ENCODE peak calls at places on chromosomes 2 and 18, in seven cellular contexts. One of them, this sample, is unnamed.

GRCh38 chr2:136787970-136788369 is 22.6 kb downstream of the THSD7B start:
- DNase-seq in small intestine: no peak
- DNase-seq in PC-9: no peak
- DNase-seq in thoracic aorta: no peak
- DNase-seq in tibial artery: no peak
- DNase-seq in HCT116: no peak
- DNase-seq in GM23338: peak; percentile 14
- DNase-seq in this sample: no peak

GRCh38 chr2:28364611-28365010 is 28.0 kb upstream of the FOSL2 start:
- DNase-seq in PC-9: no peak
- DNase-seq in GM23338: no peak
- DNase-seq in HCT116: no peak
- DNase-seq in small intestine: no peak
- DNase-seq in tibial artery: no peak
- DNase-seq in thoracic aorta: no peak
- DNase-seq in this sample: no peak

GRCh38 chr18:9082763-9083510 is 19.6 kb upstream of the NDUFV2 start:
- DNase-seq in thoracic aorta: no peak
- DNase-seq in PC-9: no peak
- DNase-seq in tibial artery: no peak
- DNase-seq in HCT116: no peak
- DNase-seq in GM23338: no peak
- DNase-seq in small intestine: no peak
- DNase-seq in this sample: no peak

GRCh38 chr2:40554665-40555294 is 102.9 kb upstream of the SLC8A1 start:
- DNase-seq in tibial artery: peak; percentile 84
- DNase-seq in HCT116: peak; percentile 27
- DNase-seq in GM23338: peak; percentile 79
- DNase-seq in thoracic aorta: peak; percentile 29
- DNase-seq in PC-9: peak; percentile 62
- DNase-seq in small intestine: peak; percentile 80
- DNase-seq in this sample: peak; percentile 73

GRCh38 chr2:9699139-9699823 is 68.5 kb upstream of the YWHAQ start:
- DNase-seq in small intestine: no peak
- DNase-seq in PC-9: no peak
- DNase-seq in tibial artery: no peak
- DNase-seq in thoracic aorta: no peak
- DNase-seq in HCT116: no peak
- DNase-seq in GM23338: no peak
- DNase-seq in this sample: peak; percentile 66

GRCh38 chr2:215607790-215608189 is 171.9 kb upstream of the FN1 start:
- DNase-seq in small intestine: no peak
- DNase-seq in thoracic aorta: no peak
- DNase-seq in GM23338: no peak
- DNase-seq in tibial artery: no peak
- DNase-seq in HCT116: no peak
- DNase-seq in PC-9: no peak
- DNase-seq in this sample: peak; percentile 62

GRCh38 chr2:150487537-150488429 is at the start of gene RND3:
- DNase-seq in HCT116: peak; percentile 98
- DNase-seq in GM23338: peak; percentile 99
- DNase-seq in thoracic aorta: peak; percentile 93
- DNase-seq in small intestine: peak; percentile 98
- DNase-seq in tibial artery: peak; percentile 99
- DNase-seq in PC-9: peak; percentile 96
- DNase-seq in this sample: peak; percentile 99

GRCh38 chr2:65172994-65173790 is 43.3 kb upstream of the RAB1A start:
- DNase-seq in HCT116: no peak
- DNase-seq in PC-9: no peak
- DNase-seq in GM23338: no peak
- DNase-seq in small intestine: peak; percentile 69
- DNase-seq in tibial artery: no peak
- DNase-seq in thoracic aorta: no peak
- DNase-seq in this sample: no peak

GRCh38 chr2:20625920-20626697 is 24.8 kb downstream of the HS1BP3 start:
- DNase-seq in GM23338: no peak
- DNase-seq in thoracic aorta: no peak
- DNase-seq in HCT116: no peak
- DNase-seq in tibial artery: no peak
- DNase-seq in PC-9: no peak
- DNase-seq in small intestine: no peak
- DNase-seq in this sample: peak; percentile 64

GRCh38 chr18:13376841-13377351 is 158.3 kb downstream of the LDLRAD4 start:
- DNase-seq in HCT116: no peak
- DNase-seq in small intestine: no peak
- DNase-seq in tibial artery: no peak
- DNase-seq in PC-9: no peak
- DNase-seq in GM23338: no peak
- DNase-seq in thoracic aorta: no peak
- DNase-seq in this sample: no peak

GRCh38 chr18:55510809-55511208 is 77.2 kb downstream of the TCF4 start:
- DNase-seq in GM23338: peak; percentile 34
- DNase-seq in small intestine: no peak
- DNase-seq in PC-9: no peak
- DNase-seq in thoracic aorta: no peak
- DNase-seq in tibial artery: peak; percentile 25
- DNase-seq in HCT116: no peak
- DNase-seq in this sample: peak; percentile 97

GRCh38 chr2:9392895-9393757 is 30.2 kb downstream of the ITGB1BP1 start:
- DNase-seq in GM23338: peak; percentile 45
- DNase-seq in thoracic aorta: no peak
- DNase-seq in HCT116: no peak
- DNase-seq in PC-9: no peak
- DNase-seq in small intestine: no peak
- DNase-seq in tibial artery: no peak
- DNase-seq in this sample: peak; percentile 45

GRCh38 chr18:77529492-77529891 is 279.8 kb downstream of the GALR1 start:
- DNase-seq in HCT116: no peak
- DNase-seq in small intestine: no peak
- DNase-seq in GM23338: no peak
- DNase-seq in tibial artery: no peak
- DNase-seq in thoracic aorta: no peak
- DNase-seq in PC-9: no peak
- DNase-seq in this sample: no peak

GRCh38 chr2:79375817-79376216 is 137.0 kb upstream of the CTNNA2 start:
- DNase-seq in GM23338: no peak
- DNase-seq in tibial artery: no peak
- DNase-seq in small intestine: no peak
- DNase-seq in thoracic aorta: no peak
- DNase-seq in HCT116: no peak
- DNase-seq in PC-9: no peak
- DNase-seq in this sample: no peak

GRCh38 chr2:169361706-169362345 is 508 bp downstream of the LRP2 start:
- DNase-seq in thoracic aorta: no peak
- DNase-seq in HCT116: no peak
- DNase-seq in PC-9: no peak
- DNase-seq in GM23338: peak; percentile 50
- DNase-seq in tibial artery: no peak
- DNase-seq in small intestine: peak; percentile 8
- DNase-seq in this sample: no peak

GRCh38 chr2:85549826-85550225 is 10.9 kb downstream of the MAT2A start:
- DNase-seq in HCT116: no peak
- DNase-seq in PC-9: peak; percentile 42
- DNase-seq in thoracic aorta: no peak
- DNase-seq in GM23338: peak; percentile 44
- DNase-seq in tibial artery: no peak
- DNase-seq in small intestine: no peak
- DNase-seq in this sample: peak; percentile 91

GRCh38 chr18:48036641-48037421 is 106.4 kb upstream of the SMAD2 start:
- DNase-seq in PC-9: no peak
- DNase-seq in small intestine: no peak
- DNase-seq in tibial artery: peak; percentile 23
- DNase-seq in GM23338: no peak
- DNase-seq in thoracic aorta: no peak
- DNase-seq in HCT116: no peak
- DNase-seq in this sample: peak; percentile 6

GRCh38 chr2:190060626-190061025 is 1.9 kb downstream of the MSTN start:
- DNase-seq in PC-9: no peak
- DNase-seq in GM23338: no peak
- DNase-seq in small intestine: no peak
- DNase-seq in HCT116: no peak
- DNase-seq in thoracic aorta: no peak
- DNase-seq in tibial artery: no peak
- DNase-seq in this sample: no peak

GRCh38 chr2:178333851-178334250 is 117.1 kb downstream of the PRKRA start:
- DNase-seq in HCT116: no peak
- DNase-seq in tibial artery: no peak
- DNase-seq in small intestine: no peak
- DNase-seq in GM23338: no peak
- DNase-seq in thoracic aorta: no peak
- DNase-seq in PC-9: no peak
- DNase-seq in this sample: no peak

GRCh38 chr18:46042571-46043123 is 29.4 kb downstream of the PSTPIP2 start:
- DNase-seq in GM23338: peak; percentile 19
- DNase-seq in thoracic aorta: no peak
- DNase-seq in small intestine: no peak
- DNase-seq in tibial artery: no peak
- DNase-seq in PC-9: peak; percentile 2
- DNase-seq in HCT116: no peak
- DNase-seq in this sample: peak; percentile 84

GRCh38 chr2:188601391-188601790 is 309.7 kb downstream of the GULP1 start:
- DNase-seq in HCT116: no peak
- DNase-seq in PC-9: no peak
- DNase-seq in tibial artery: no peak
- DNase-seq in thoracic aorta: no peak
- DNase-seq in GM23338: peak; percentile 15
- DNase-seq in small intestine: no peak
- DNase-seq in this sample: no peak

GRCh38 chr2:206784559-206785353 is 19.4 kb downstream of the FASTKD2 start:
- DNase-seq in GM23338: no peak
- DNase-seq in tibial artery: no peak
- DNase-seq in PC-9: no peak
- DNase-seq in small intestine: no peak
- DNase-seq in thoracic aorta: no peak
- DNase-seq in HCT116: no peak
- DNase-seq in this sample: no peak

GRCh38 chr2:158487419-158487818 is 30.7 kb downstream of the PKP4 start:
- DNase-seq in HCT116: no peak
- DNase-seq in thoracic aorta: no peak
- DNase-seq in small intestine: no peak
- DNase-seq in tibial artery: no peak
- DNase-seq in GM23338: no peak
- DNase-seq in PC-9: no peak
- DNase-seq in this sample: peak; percentile 82

DNA sequence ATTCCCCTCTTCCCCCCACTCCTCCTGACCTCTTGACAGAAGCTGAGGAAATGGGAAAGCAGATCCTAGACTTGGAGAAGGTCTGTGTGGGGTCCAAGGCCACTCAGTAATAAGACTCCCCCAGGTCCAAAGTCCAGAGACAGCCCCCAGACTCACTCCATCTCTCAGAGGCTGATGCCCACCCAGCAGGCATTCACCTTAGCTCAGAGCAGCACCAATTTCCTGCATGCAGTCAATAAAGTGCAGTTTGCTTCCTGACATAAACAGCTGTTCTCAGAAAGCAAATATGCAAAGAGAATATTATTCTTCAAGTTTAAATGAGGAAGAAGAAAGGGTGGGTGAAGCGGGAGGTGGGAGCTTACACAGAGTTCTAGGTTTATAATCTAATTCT is 84.1 kb upstream of the RTN4 start:
- DNase-seq in PC-9: no peak
- DNase-seq in GM23338: no peak
- DNase-seq in small intestine: no peak
- DNase-seq in tibial artery: no peak
- DNase-seq in HCT116: no peak
- DNase-seq in thoracic aorta: no peak
- DNase-seq in this sample: no peak
- H3K4me3 ChIP-seq in PC-9: no peak overlapping the region
- H3K4me3 ChIP-seq in GM23338: no peak overlapping the region
- H3K4me3 ChIP-seq in small intestine: no peak overlapping the region
- H3K4me3 ChIP-seq in tibial artery: peak overlapping the region; percentile 46
- H3K4me3 ChIP-seq in HCT116: no peak overlapping the region
- H3K4me3 ChIP-seq in thoracic aorta: peak overlapping the region; percentile 69
- H3K4me3 ChIP-seq in this sample: no peak overlapping the region

DNA sequence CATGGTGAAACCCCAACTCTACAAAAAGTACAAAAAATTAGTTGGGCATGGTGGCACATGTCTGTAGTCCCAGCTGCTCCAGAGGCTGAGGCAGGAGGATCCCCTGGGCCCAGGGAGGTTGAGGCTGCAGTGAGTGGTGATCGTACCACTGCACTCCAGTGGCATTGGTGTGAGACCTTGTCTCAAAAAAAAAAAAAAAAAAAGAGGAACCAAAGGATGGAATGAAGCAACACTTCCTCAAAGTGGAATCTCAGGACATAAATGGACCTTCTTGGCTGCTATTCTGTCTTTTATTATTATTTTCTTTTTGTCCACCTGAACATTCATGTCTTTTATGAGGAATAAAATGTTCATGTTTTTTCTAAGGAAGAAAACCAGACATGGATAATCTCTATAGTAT is 13.7 kb downstream of the GEMIN6 start:
- DNase-seq in PC-9: no peak
- DNase-seq in small intestine: no peak
- DNase-seq in HCT116: no peak
- DNase-seq in tibial artery: no peak
- DNase-seq in GM23338: no peak
- DNase-seq in thoracic aorta: no peak
- DNase-seq in this sample: no peak
- H3K4me3 ChIP-seq in PC-9: no peak overlapping the region
- H3K4me3 ChIP-seq in small intestine: no peak overlapping the region
- H3K4me3 ChIP-seq in HCT116: no peak overlapping the region
- H3K4me3 ChIP-seq in tibial artery: no peak overlapping the region
- H3K4me3 ChIP-seq in GM23338: no peak overlapping the region
- H3K4me3 ChIP-seq in thoracic aorta: no peak overlapping the region
- H3K4me3 ChIP-seq in this sample: no peak overlapping the region

GRCh38 chr2:233464531-233465240 is 101.9 kb downstream of the USP40 start:
- DNase-seq in tibial artery: no peak
- DNase-seq in PC-9: no peak
- DNase-seq in small intestine: no peak
- DNase-seq in GM23338: no peak
- DNase-seq in HCT116: no peak
- DNase-seq in thoracic aorta: no peak
- DNase-seq in this sample: no peak
- H3K4me3 ChIP-seq in tibial artery: no peak overlapping the region
- H3K4me3 ChIP-seq in PC-9: no peak overlapping the region
- H3K4me3 ChIP-seq in small intestine: no peak overlapping the region
- H3K4me3 ChIP-seq in GM23338: no peak overlapping the region
- H3K4me3 ChIP-seq in HCT116: no peak overlapping the region
- H3K4me3 ChIP-seq in thoracic aorta: no peak overlapping the region
- H3K4me3 ChIP-seq in this sample: no peak overlapping the region

GRCh38 chr2:225040862-225041209 is 1.4 kb downstream of the DOCK10 start:
- DNase-seq in thoracic aorta: no peak
- DNase-seq in GM23338: no peak
- DNase-seq in tibial artery: no peak
- DNase-seq in HCT116: no peak
- DNase-seq in PC-9: no peak
- DNase-seq in small intestine: peak; percentile 7
- DNase-seq in this sample: no peak

GRCh38 chr2:225041871-225042799 is at the start of gene DOCK10:
- DNase-seq in HCT116: no peak
- DNase-seq in tibial artery: no peak
- DNase-seq in PC-9: peak; percentile 57
- DNase-seq in small intestine: peak; percentile 8
- DNase-seq in GM23338: peak; percentile 42
- DNase-seq in thoracic aorta: no peak
- DNase-seq in this sample: peak; percentile 68

GRCh38 chr2:225041210-225041870 is 928 bp downstream of the DOCK10 start:
- DNase-seq in small intestine: peak; percentile 30
- DNase-seq in HCT116: no peak
- DNase-seq in thoracic aorta: no peak
- DNase-seq in tibial artery: peak; percentile 24
- DNase-seq in GM23338: peak; percentile 47
- DNase-seq in PC-9: peak; percentile 38
- DNase-seq in this sample: peak; percentile 57

GRCh38 chr2:225038076-225038571 is 4.1 kb downstream of the DOCK10 start:
- DNase-seq in PC-9: no peak
- DNase-seq in small intestine: no peak
- DNase-seq in thoracic aorta: no peak
- DNase-seq in HCT116: no peak
- DNase-seq in tibial artery: no peak
- DNase-seq in GM23338: peak; percentile 27
- DNase-seq in this sample: no peak

GRCh38 chr2:225042800-225043167 is 516 bp upstream of the DOCK10 start:
- DNase-seq in thoracic aorta: no peak
- DNase-seq in GM23338: peak; percentile 14
- DNase-seq in HCT116: no peak
- DNase-seq in small intestine: no peak
- DNase-seq in tibial artery: no peak
- DNase-seq in PC-9: no peak
- DNase-seq in this sample: no peak
- H3K4me3 ChIP-seq in thoracic aorta: peak overlapping the region; percentile 77
- H3K4me3 ChIP-seq in GM23338: peak overlapping the region; percentile 70
- H3K4me3 ChIP-seq in HCT116: no peak overlapping the region
- H3K4me3 ChIP-seq in small intestine: peak overlapping the region; percentile 66
- H3K4me3 ChIP-seq in tibial artery: peak overlapping the region; percentile 56
- H3K4me3 ChIP-seq in PC-9: peak overlapping the region; percentile 53
- H3K4me3 ChIP-seq in this sample: peak overlapping the region; percentile 23